ENCODE peak calls at places on chromosomes 1 and 21, in seven cellular contexts. H, W, A, I, K, O and R are unnamed samples.

GRCh38 chr21:34266322-34266721 is 97.5 kb upstream of the KCNE2 start:
- DNase-seq in H (no peak), W (no peak), A (no peak), I (no peak), K (no peak), O (no peak), R (no peak)

GRCh38 chr1:226443439-226443838 is 35.5 kb upstream of the PARP1 start:
- DNase-seq in H (no peak), W (peak; percentile 97), A (peak; percentile 84), I (no peak), K (no peak), O (peak; percentile 41), R (no peak)

GRCh38 chr1:2413495-2414296 is 1.3 kb upstream of the PEX10 start:
- DNase-seq in H (no peak), W (peak; percentile 27), A (no peak), I (peak; percentile 38), K (no peak), O (no peak), R (no peak)

GRCh38 chr1:24562625-24563024 is 6.7 kb downstream of the NCMAP start:
- DNase-seq in H (no peak), W (peak; percentile 62), A (no peak), I (no peak), K (no peak), O (no peak), R (peak; percentile 49)

GRCh38 chr1:177170756-177171535 is at the start of gene BRINP2:
- DNase-seq in H (peak; percentile 47), W (peak; percentile 75), A (peak; percentile 58), I (peak; percentile 95), K (peak; percentile 35), O (peak; percentile 30), R (peak; percentile 50)

GRCh38 chr1:98940680-98941079 is 64.0 kb downstream of the PLPPR5 start:
- DNase-seq in H (no peak), W (peak; percentile 47), A (peak; percentile 88), I (no peak), K (no peak), O (peak; percentile 37), R (no peak)

GRCh38 chr1:24996983-24997893 is 67.2 kb upstream of the RUNX3 start:
- DNase-seq in H (no peak), W (no peak), A (no peak), I (no peak), K (no peak), O (no peak), R (no peak)

GRCh38 chr1:186519981-186520380 is 59.1 kb upstream of the PDC start:
- DNase-seq in H (no peak), W (no peak), A (no peak), I (no peak), K (no peak), O (no peak), R (no peak)

GRCh38 chr21:21200103-21200938 is 202.1 kb downstream of the NCAM2 start:
- DNase-seq in H (peak; percentile 31), W (peak; percentile 85), A (peak; percentile 99), I (no peak), K (peak; percentile 67), O (peak; percentile 98), R (peak; percentile 38)

GRCh38 chr1:239386453-239387303 is at the start of gene CHRM3:
- DNase-seq in H (no peak), W (peak; percentile 90), A (peak; percentile 6), I (peak; percentile 81), K (peak; percentile 11), O (peak; percentile 24), R (peak; percentile 95)

GRCh38 chr1:59769412-59770095 is 45.2 kb upstream of the HOOK1 start:
- DNase-seq in H (no peak), W (no peak), A (no peak), I (no peak), K (no peak), O (no peak), R (no peak)

GRCh38 chr1:41282679-41283317 is 40.7 kb upstream of the SCMH1 start:
- DNase-seq in H (no peak), W (peak; percentile 48), A (peak; percentile 59), I (peak; percentile 80), K (peak; percentile 27), O (peak; percentile 41), R (peak; percentile 46)

GRCh38 chr1:29236993-29237905 is 927 bp downstream of the PTPRU start:
- DNase-seq in H (peak; percentile 47), W (peak; percentile 31), A (peak; percentile 73), I (peak; percentile 57), K (peak; percentile 21), O (peak; percentile 75), R (peak; percentile 67)

GRCh38 chr1:86741947-86742572 is 37.7 kb downstream of the SH3GLB1 start:
- DNase-seq in H (no peak), W (peak; percentile 66), A (peak; percentile 63), I (peak; percentile 62), K (peak; percentile 29), O (peak; percentile 63), R (peak; percentile 37)

GRCh38 chr1:6897138-6897537 is 111.9 kb downstream of the CAMTA1 start:
- DNase-seq in H (no peak), W (no peak), A (no peak), I (no peak), K (no peak), O (no peak), R (no peak)

GRCh38 chr1:246058478-246058877 is 448.6 kb downstream of the SMYD3 start:
- DNase-seq in H (no peak), W (no peak), A (peak; percentile 46), I (no peak), K (no peak), O (no peak), R (no peak)

GRCh38 chr1:203286161-203286984 is 18.9 kb upstream of the BTG2 start:
- DNase-seq in H (no peak), W (no peak), A (no peak), I (no peak), K (no peak), O (no peak), R (peak; percentile 69)

GRCh38 chr1:67004176-67004575 is 49.8 kb downstream of the SLC35D1 start:
- DNase-seq in H (no peak), W (no peak), A (no peak), I (no peak), K (no peak), O (no peak), R (no peak)

GRCh38 chr1:224498574-224499170 is 64.1 kb upstream of the WDR26 start:
- DNase-seq in H (no peak), W (peak; percentile 94), A (peak; percentile 83), I (peak; percentile 96), K (peak; percentile 11), O (peak; percentile 81), R (peak; percentile 36)

GRCh38 chr1:23837905-23838304 is 12.7 kb upstream of the HMGCL start:
- DNase-seq in H (no peak), W (no peak), A (peak; percentile 10), I (peak; percentile 30), K (no peak), O (no peak), R (no peak)

GRCh38 chr1:237610157-237610556 is 280.6 kb downstream of the ZP4 start:
- DNase-seq in H (no peak), W (no peak), A (no peak), I (no peak), K (no peak), O (no peak), R (no peak)

GRCh38 chr1:32062867-32063230 is 9.9 kb upstream of the TMEM39B start:
- DNase-seq in H (no peak), W (no peak), A (peak; percentile 56), I (no peak), K (no peak), O (no peak), R (no peak)

GRCh38 chr1:180145446-180145845 is 9.2 kb upstream of the QSOX1 start:
- DNase-seq in H (no peak), W (no peak), A (no peak), I (no peak), K (no peak), O (no peak), R (no peak)

GRCh38 chr21:44024257-44024656 is 12.1 kb downstream of the TRAPPC10 start:
- DNase-seq in H (no peak), W (no peak), A (no peak), I (no peak), K (no peak), O (no peak), R (no peak)

GRCh38 chr1:151050051-151050688 is 2.6 kb downstream of the C1orf56 start:
- DNase-seq in H (no peak), W (no peak), A (no peak), I (no peak), K (no peak), O (no peak), R (no peak)
- H3K27ac ChIP-seq in H (peak overlapping the region; percentile 4), W (no peak overlapping the region), A (peak overlapping the region; percentile 5), I (peak overlapping the region; percentile 68), K (no peak overlapping the region), O (peak overlapping the region; percentile 42), R (no peak overlapping the region)

GRCh38 chr1:155010211-155010918 is 7.8 kb downstream of the ZBTB7B start:
- DNase-seq in H (no peak), W (no peak), A (no peak), I (no peak), K (no peak), O (no peak), R (no peak)

GRCh38 chr1:155011004-155011416 is 8.4 kb downstream of the ZBTB7B start:
- DNase-seq in H (no peak), W (no peak), A (no peak), I (no peak), K (no peak), O (no peak), R (no peak)

GRCh38 chr1:155012760-155013602 is 10.4 kb downstream of the ZBTB7B start:
- DNase-seq in H (no peak), W (no peak), A (no peak), I (no peak), K (no peak), O (no peak), R (no peak)

GRCh38 chr1:155012052-155012546 is 9.5 kb downstream of the ZBTB7B start:
- DNase-seq in H (peak; percentile 69), W (no peak), A (peak; percentile 55), I (peak; percentile 91), K (peak; percentile 62), O (peak; percentile 69), R (peak; percentile 56)

DNA sequence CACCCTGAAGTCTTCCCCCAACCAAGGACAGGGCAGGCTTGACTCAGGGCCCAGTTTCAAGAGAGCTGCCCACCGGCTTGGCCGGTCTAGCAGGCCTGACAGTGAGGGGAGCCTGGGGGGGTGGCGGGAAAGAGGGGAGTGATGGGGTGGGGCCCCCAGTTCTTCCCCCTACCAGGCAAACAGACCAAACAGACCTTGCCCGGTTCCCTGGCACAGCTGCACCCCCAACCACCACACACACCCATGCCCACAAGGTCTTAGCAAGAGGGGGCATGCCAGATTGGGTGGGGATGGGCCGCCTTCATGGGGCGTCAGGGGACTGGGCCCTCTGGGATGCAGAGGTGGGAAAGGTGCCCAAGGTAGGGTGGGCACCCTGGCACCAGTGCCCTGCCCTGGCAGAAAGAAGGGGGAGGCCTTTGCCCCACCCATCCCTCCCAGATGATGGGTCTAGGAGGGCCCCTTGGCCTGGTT is 8.9 kb downstream of the ZBTB7B start:
- DNase-seq in H (no peak), W (no peak), A (no peak), I (no peak), K (no peak), O (no peak), R (no peak)
- H3K4me1 ChIP-seq in H (peaks cover 74% of the 10 kb centered on the region), W (peaks cover 13% of the 10 kb centered on the region), A (no peaks in the 10 kb centered on the region), I (peaks cover 42% of the 10 kb centered on the region), K (peaks cover 76% of the 10 kb centered on the region), O (no peaks in the 10 kb centered on the region), R (peaks cover 78% of the 10 kb centered on the region)

GRCh38 chr1:3599286-3599811 is 12.0 kb downstream of the MEGF6 start:
- DNase-seq in H (no peak), W (no peak), A (no peak), I (no peak), K (no peak), O (no peak), R (no peak)
- H3K27ac ChIP-seq in H (no peak overlapping the region), W (no peak overlapping the region), A (no peak overlapping the region), I (no peak overlapping the region), K (no peak overlapping the region), O (no peak overlapping the region), R (no peak overlapping the region)

GRCh38 chr1:9822490-9822889 is 1.3 kb downstream of the CLSTN1 start:
- DNase-seq in H (no peak), W (no peak), A (peak; percentile 24), I (no peak), K (no peak), O (no peak), R (no peak)
- H3K4me1 ChIP-seq in H (peaks cover 42% of the 10 kb centered on the region), W (peaks cover 38% of the 10 kb centered on the region), A (peaks cover 35% of the 10 kb centered on the region), I (peaks cover 28% of the 10 kb centered on the region), K (peaks cover 35% of the 10 kb centered on the region), O (peaks cover 20% of the 10 kb centered on the region), R (peaks cover 41% of the 10 kb centered on the region)